ENCODE peak calls at places on chromosomes 4 and X, in nine cellular contexts. N is suprapubic skin, T is fibroblast of lung, F is left lung, S is SK-N-SH, W is left ventricle myocardium inferior, J is upper lobe of right lung, D is IMR-90, Z is MM.1S. X is an unnamed sample.

GRCh38 chr4:84681488-84682274 is 98.8 kb downstream of the CDS1 start:
- DNase-seq in J (no peak), T (peak), F (no peak), Z (peak), N (no peak), S (no peak), D (peak), W (no peak), X (no peak)

GRCh38 chr4:131013226-131013625 is 1917.3 kb downstream of the C4orf33 start:
- DNase-seq in W (no peak), F (no peak), S (no peak), Z (no peak), T (no peak), D (no peak), N (no peak), J (no peak), X (no peak)

GRCh38 chr4:63582997-63583396 is 826.3 kb downstream of the TECRL start:
- DNase-seq in J (no peak), F (no peak), T (no peak), W (no peak), N (no peak), Z (no peak), S (peak), D (no peak), X (no peak)

GRCh38 chr4:131001371-131001770 is 1905.4 kb downstream of the C4orf33 start:
- DNase-seq in S (no peak), W (no peak), D (no peak), J (no peak), T (no peak), N (no peak), F (no peak), Z (no peak), X (no peak)

GRCh38 chr4:76898385-76898692 is 395 bp upstream of the SOWAHB start:
- DNase-seq in D (no peak), F (no peak), Z (no peak), J (no peak), T (no peak), W (no peak), N (no peak), S (no peak), X (no peak)

GRCh38 chr4:134762053-134762452 is 560.5 kb upstream of the PABPC4L start:
- DNase-seq in W (no peak), J (no peak), T (no peak), Z (no peak), F (no peak), S (peak), N (no peak), D (no peak), X (no peak)

GRCh38 chrX:100720301-100720700 is 11.6 kb downstream of the SYTL4 start:
- DNase-seq in N (no peak), Z (no peak), F (no peak), J (no peak), W (no peak), S (no peak), D (peak), T (no peak), X (no peak)

GRCh38 chr4:112130903-112131302 is 14.4 kb upstream of the FAM241A start:
- DNase-seq in T (peak), Z (no peak), J (no peak), W (no peak), S (no peak), D (no peak), N (no peak), F (no peak), X (no peak)

GRCh38 chr4:8067274-8067936 is 91.2 kb downstream of the ABLIM2 start:
- DNase-seq in S (no peak), W (peak), N (no peak), Z (no peak), T (no peak), D (no peak), F (no peak), J (no peak), X (no peak)

GRCh38 chr4:102640669-102641068 is 120.1 kb downstream of the MANBA start:
- DNase-seq in Z (no peak), F (no peak), N (no peak), S (no peak), T (peak), W (no peak), D (peak), J (no peak), X (no peak)

GRCh38 chr4:125938541-125938940 is 623.8 kb downstream of the FAT4 start:
- DNase-seq in J (no peak), W (no peak), N (no peak), S (no peak), F (no peak), T (peak), D (no peak), Z (no peak), X (no peak)

GRCh38 chr4:8605289-8605688 is 12.7 kb downstream of the CPZ start:
- DNase-seq in F (no peak), W (no peak), N (no peak), T (no peak), D (no peak), S (no peak), Z (no peak), J (no peak), X (no peak)

GRCh38 chrX:39582091-39582490 is 515.7 kb downstream of the BCOR start:
- DNase-seq in S (no peak), F (no peak), D (no peak), W (no peak), T (no peak), Z (no peak), N (no peak), J (no peak), X (no peak)

GRCh38 chr4:122052714-122053113 is 99.4 kb upstream of the BLTP1 start:
- DNase-seq in N (no peak), J (no peak), S (no peak), F (no peak), T (no peak), D (no peak), W (peak), Z (no peak), X (no peak)
- H3K27ac ChIP-seq in N (no peak), J (no peak), S (no peak), F (no peak), T (no peak), D (no peak), W (peak), Z (no peak), X (no peak)

DNA sequence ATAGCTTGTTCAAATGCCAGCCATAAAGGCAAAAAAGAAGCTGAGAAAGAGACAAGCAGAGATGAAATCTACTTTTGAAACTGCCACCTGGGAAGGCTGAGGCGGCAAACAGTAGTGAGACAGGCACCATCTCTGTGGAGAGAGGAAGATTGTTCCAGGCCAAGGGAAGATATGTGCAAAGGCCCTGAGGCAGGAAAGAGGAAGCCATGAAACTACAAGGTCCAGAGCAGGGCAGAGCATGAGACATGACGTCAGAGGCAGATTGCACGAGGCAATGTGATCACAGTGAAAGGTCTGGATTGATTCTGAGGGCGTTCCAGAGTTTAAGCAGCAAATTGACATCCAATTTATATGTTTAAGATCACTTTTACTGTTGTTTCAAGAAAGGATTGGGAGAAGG is 226.1 kb downstream of the QDPR start:
- DNase-seq in S (no peak), T (no peak), F (no peak), W (no peak), Z (no peak), N (no peak), D (no peak), J (no peak), X (no peak)
- H3K4me3 ChIP-seq in S (no peak), T (no peak), F (no peak), W (no peak), Z (no peak), N (no peak), D (no peak), J (no peak), X (no peak)

GRCh38 chr4:114600672-114601071 is 2.1 kb downstream of the UGT8 start:
- DNase-seq in S (no peak), D (no peak), F (no peak), Z (peak), W (no peak), J (no peak), N (no peak), T (no peak), X (no peak)

GRCh38 chr4:114600066-114600552 is 1.5 kb downstream of the UGT8 start:
- DNase-seq in W (no peak), N (no peak), D (no peak), J (no peak), F (no peak), S (no peak), T (no peak), Z (no peak), X (no peak)

GRCh38 chr4:114598191-114599121 is at the start of gene UGT8:
- DNase-seq in S (peak), W (peak), D (no peak), N (no peak), T (peak), J (peak), Z (no peak), F (peak), X (no peak)

GRCh38 chr4:114597410-114598115 is 1.0 kb upstream of the UGT8 start:
- DNase-seq in D (no peak), J (no peak), T (no peak), S (no peak), W (no peak), F (no peak), N (no peak), Z (no peak), X (no peak)

DNA sequence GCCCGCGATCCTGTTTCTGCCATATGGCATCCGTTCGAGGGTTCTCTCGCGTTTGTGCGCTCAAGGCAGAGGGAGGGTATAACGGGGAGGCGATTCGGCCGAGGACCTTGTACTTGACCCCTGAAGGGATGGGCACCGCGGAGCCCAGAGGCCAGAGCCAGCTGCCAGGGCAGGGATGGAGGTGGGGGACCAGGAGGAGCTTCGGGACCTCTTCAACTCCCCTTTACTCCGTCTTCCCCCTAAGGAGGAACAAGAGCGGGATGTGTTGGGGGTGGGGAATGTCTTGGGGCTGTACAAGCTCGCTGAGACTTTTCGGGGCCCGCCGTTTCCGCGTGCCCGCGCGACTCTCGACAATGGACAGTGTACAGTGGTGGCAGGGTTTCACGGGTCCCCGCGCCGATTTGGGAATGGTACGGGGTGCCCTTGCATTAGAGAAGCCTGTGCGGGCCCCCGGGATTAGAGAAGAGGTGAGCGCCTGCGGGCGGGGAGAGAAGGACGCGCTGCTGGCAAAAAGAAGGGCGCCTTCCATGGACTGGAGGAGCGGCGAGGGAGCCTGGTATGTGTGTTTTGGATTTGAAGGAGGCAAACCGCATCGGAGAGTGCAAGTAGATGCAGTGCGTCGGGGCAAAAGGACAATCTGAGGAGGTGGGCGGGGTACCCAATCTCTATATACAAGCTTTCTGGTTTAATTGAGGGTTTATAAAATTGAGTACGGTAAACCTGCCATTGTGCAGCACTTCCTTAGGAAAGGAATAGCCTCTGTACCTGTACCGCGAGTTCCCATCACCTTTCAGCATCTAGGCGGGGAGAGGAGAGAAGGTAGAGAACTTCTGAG is 841 bp downstream of the UGT8 start:
- DNase-seq in T (peak), F (peak), S (peak), D (no peak), Z (no peak), J (peak), W (no peak), N (no peak), X (no peak)
- H3K27ac ChIP-seq in T (no peak), F (no peak), S (no peak), D (no peak), Z (no peak), J (no peak), W (no peak), N (no peak), X (no peak)

GRCh38 chr4:3037957-3038451 is 36.3 kb downstream of the HTT-AS start:
- DNase-seq in J (no peak), Z (peak), T (no peak), F (no peak), N (no peak), D (no peak), W (peak), S (no peak), X (peak)

GRCh38 chr4:3041192-3042142 is 32.9 kb downstream of the HTT-AS start:
- DNase-seq in T (peak), F (peak), D (peak), J (peak), S (peak), W (peak), N (peak), Z (peak), X (peak)

GRCh38 chr4:3040447-3041191 is 33.7 kb downstream of the HTT-AS start:
- DNase-seq in D (no peak), N (no peak), T (no peak), J (no peak), Z (peak), F (no peak), W (no peak), S (no peak), X (peak)

GRCh38 chr4:3042226-3042625 is 32.1 kb downstream of the HTT-AS start:
- DNase-seq in W (no peak), S (no peak), D (no peak), N (no peak), Z (no peak), T (no peak), F (no peak), J (no peak), X (no peak)

DNA sequence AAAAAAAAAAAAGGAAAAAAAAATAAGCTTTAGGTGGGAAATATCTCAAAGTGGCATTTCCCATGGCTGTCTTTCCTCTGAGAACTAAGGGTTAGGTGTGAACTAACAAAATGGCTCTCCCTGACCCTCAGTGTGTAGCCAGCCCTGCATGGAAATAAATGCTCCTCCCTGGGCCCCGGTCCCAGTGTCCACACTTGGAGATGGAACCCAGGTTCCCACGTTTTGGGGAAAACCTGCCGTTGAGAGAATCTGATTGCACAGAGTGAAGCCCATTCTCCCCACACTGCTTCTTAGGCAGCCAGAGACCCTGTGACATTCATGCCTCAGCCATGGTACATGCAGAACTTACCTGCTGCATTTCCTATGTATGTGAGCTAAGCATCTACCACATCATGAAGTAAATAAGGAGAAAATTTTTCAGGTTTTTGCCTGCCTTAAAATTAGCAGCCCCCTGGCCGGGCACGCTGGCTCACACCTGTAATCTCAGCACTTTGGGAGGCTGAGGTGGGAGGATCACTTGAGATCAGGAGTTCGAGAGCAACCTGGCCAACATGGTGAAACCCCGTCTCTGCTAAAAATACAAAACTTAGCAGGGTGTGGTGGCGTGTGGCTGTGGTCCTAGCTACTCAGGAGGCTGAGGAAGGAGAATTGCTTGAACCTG is 34.5 kb downstream of the HTT-AS start:
- DNase-seq in T (no peak), J (no peak), F (no peak), Z (no peak), N (no peak), D (no peak), S (no peak), W (no peak), X (peak)
- H3K4me3 ChIP-seq in T (no peak), J (no peak), F (no peak), Z (no peak), N (no peak), D (no peak), S (no peak), W (no peak), X (no peak)

GRCh38 chr4:140834866-140835495 is 78.8 kb upstream of the TBC1D9 start:
- DNase-seq in N (no peak), Z (no peak), S (no peak), J (no peak), F (no peak), D (no peak), W (no peak), T (no peak), X (no peak)

GRCh38 chr4:140837742-140838141 is 81.6 kb upstream of the TBC1D9 start:
- DNase-seq in T (no peak), W (no peak), N (no peak), D (no peak), S (no peak), Z (no peak), F (no peak), J (no peak), X (no peak)

GRCh38 chr4:140839888-140840790 is 84.0 kb upstream of the TBC1D9 start:
- DNase-seq in T (no peak), Z (no peak), J (no peak), D (peak), F (no peak), S (no peak), W (no peak), N (no peak), X (no peak)

GRCh38 chr4:140841186-140841585 is 85.0 kb upstream of the TBC1D9 start:
- DNase-seq in D (no peak), S (no peak), J (no peak), F (no peak), Z (no peak), W (no peak), T (no peak), N (no peak), X (no peak)

DNA sequence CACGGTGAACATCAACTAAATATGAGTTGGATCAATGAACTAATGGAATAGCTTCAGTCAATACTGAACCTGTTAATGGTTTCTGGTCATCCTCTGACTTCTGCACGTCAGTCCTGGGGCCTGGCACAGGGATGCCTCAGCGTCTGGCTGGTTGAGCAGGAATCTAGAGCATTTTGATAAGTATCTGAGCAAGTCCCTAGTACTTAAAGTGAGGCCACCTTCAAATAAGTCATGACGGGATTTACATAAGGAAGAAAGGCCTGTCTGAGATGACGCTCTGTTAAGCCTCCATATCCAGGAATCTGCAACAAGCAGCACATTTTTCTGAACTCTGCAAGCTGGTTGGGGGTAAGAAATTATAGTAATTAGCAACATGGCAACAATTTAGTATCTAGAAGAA is 83.2 kb upstream of the TBC1D9 start:
- DNase-seq in F (no peak), J (no peak), Z (no peak), S (no peak), W (no peak), N (no peak), D (no peak), T (no peak), X (no peak)
- H3K27ac ChIP-seq in F (no peak), J (no peak), Z (no peak), S (peak), W (peak), N (no peak), D (no peak), T (no peak), X (no peak)

GRCh38 chr4:173478136-173478860 is 51.7 kb downstream of the HAND2 start:
- DNase-seq in W (no peak), Z (no peak), D (peak), T (peak), N (no peak), S (no peak), F (no peak), J (no peak), X (no peak)
- H3K4me3 ChIP-seq in W (no peak), Z (no peak), D (no peak), T (no peak), N (no peak), S (no peak), F (no peak), J (no peak), X (no peak)

GRCh38 chr4:40552536-40552935 is 77.1 kb downstream of the RBM47 start:
- DNase-seq in Z (no peak), D (no peak), J (no peak), N (no peak), F (no peak), S (no peak), T (no peak), W (no peak), X (no peak)
- H3K27ac ChIP-seq in Z (no peak), D (no peak), J (no peak), N (no peak), F (no peak), S (no peak), T (no peak), W (no peak), X (peak)

GRCh38 chr4:1238676-1239000 is 10.3 kb downstream of the CTBP1 start:
- DNase-seq in Z (no peak), S (peak), F (peak), J (peak), T (no peak), D (no peak), W (no peak), N (peak), X (peak)

GRCh38 chr4:1236103-1236641 is 12.8 kb downstream of the CTBP1 start:
- DNase-seq in N (peak), W (peak), S (no peak), Z (no peak), J (peak), D (no peak), T (no peak), F (no peak), X (peak)

GRCh38 chr4:1239949-1240305 is 9.0 kb downstream of the CTBP1 start:
- DNase-seq in D (no peak), Z (no peak), N (peak), W (no peak), F (peak), S (peak), J (no peak), T (no peak), X (no peak)

GRCh38 chr4:1239141-1239948 is 9.6 kb downstream of the CTBP1 start:
- DNase-seq in W (peak), Z (no peak), J (peak), N (peak), S (peak), D (no peak), T (no peak), F (peak), X (peak)

GRCh38 chr4:1237981-1238675 is 10.8 kb downstream of the CTBP1 start:
- DNase-seq in W (peak), N (peak), J (peak), T (no peak), Z (no peak), S (peak), D (no peak), F (peak), X (peak)
- H3K4me3 ChIP-seq in W (no peak), N (no peak), J (no peak), T (no peak), Z (no peak), S (no peak), D (no peak), F (no peak), X (no peak)

GRCh38 chrX:70921709-70922352 is 9.1 kb downstream of the SLC7A3 start:
- DNase-seq in S (no peak), D (no peak), F (no peak), Z (peak), T (no peak), W (no peak), N (no peak), J (no peak), X (no peak)
- H3K27ac ChIP-seq in S (no peak), D (no peak), F (no peak), Z (peak), T (no peak), W (no peak), N (no peak), J (no peak), X (no peak)

X was measured in coronary artery.